ENCODE peak calls at places on chromosome 9, in seven cellular contexts. One of them, this sample, is unnamed. For H3K4me1, the result is how much of the 10 kb centered on the place peaks cover.

GRCh38 chr9:95027914-95028854 is 289.3 kb downstream of the FANCC start:
- DNase-seq in spleen: no peak
- DNase-seq in heart left ventricle: no peak
- DNase-seq in cardiac muscle cell: no peak
- DNase-seq in RWPE2: no peak
- DNase-seq in PC-9: no peak
- DNase-seq in heart right ventricle: no peak
- DNase-seq in this sample: peak

GRCh38 chr9:5783982-5784381 is 48.9 kb downstream of the ERMP1 start:
- DNase-seq in RWPE2: no peak
- DNase-seq in heart left ventricle: no peak
- DNase-seq in heart right ventricle: no peak
- DNase-seq in cardiac muscle cell: no peak
- DNase-seq in PC-9: no peak
- DNase-seq in spleen: no peak
- DNase-seq in this sample: no peak

GRCh38 chr9:5563886-5564285 is 53.6 kb downstream of the PDCD1LG2 start:
- DNase-seq in RWPE2: no peak
- DNase-seq in heart left ventricle: no peak
- DNase-seq in heart right ventricle: no peak
- DNase-seq in PC-9: no peak
- DNase-seq in cardiac muscle cell: no peak
- DNase-seq in spleen: no peak
- DNase-seq in this sample: no peak

GRCh38 chr9:38686923-38687322 is 33.0 kb downstream of the FAM240B start:
- DNase-seq in RWPE2: no peak
- DNase-seq in heart right ventricle: no peak
- DNase-seq in spleen: no peak
- DNase-seq in cardiac muscle cell: no peak
- DNase-seq in PC-9: no peak
- DNase-seq in heart left ventricle: no peak
- DNase-seq in this sample: no peak

GRCh38 chr9:96661711-96662110 is 6.6 kb upstream of the PRXL2C start:
- DNase-seq in heart right ventricle: no peak
- DNase-seq in RWPE2: no peak
- DNase-seq in cardiac muscle cell: peak
- DNase-seq in PC-9: no peak
- DNase-seq in heart left ventricle: no peak
- DNase-seq in spleen: no peak
- DNase-seq in this sample: no peak

GRCh38 chr9:16744386-16744785 is 126.1 kb downstream of the BNC2 start:
- DNase-seq in heart left ventricle: no peak
- DNase-seq in cardiac muscle cell: no peak
- DNase-seq in PC-9: no peak
- DNase-seq in spleen: no peak
- DNase-seq in heart right ventricle: no peak
- DNase-seq in RWPE2: no peak
- DNase-seq in this sample: no peak

GRCh38 chr9:114574438-114574837 is 13.1 kb upstream of the ATP6V1G1 start:
- DNase-seq in RWPE2: no peak
- DNase-seq in heart left ventricle: no peak
- DNase-seq in PC-9: no peak
- DNase-seq in heart right ventricle: no peak
- DNase-seq in spleen: no peak
- DNase-seq in cardiac muscle cell: no peak
- DNase-seq in this sample: no peak

GRCh38 chr9:129138476-129139232 is 27.4 kb downstream of the PTPA start:
- DNase-seq in heart right ventricle: peak
- DNase-seq in heart left ventricle: peak
- DNase-seq in cardiac muscle cell: peak
- DNase-seq in PC-9: no peak
- DNase-seq in RWPE2: no peak
- DNase-seq in spleen: peak
- DNase-seq in this sample: no peak

GRCh38 chr9:127204771-127205470 is 59.7 kb upstream of the GARNL3 start:
- DNase-seq in RWPE2: peak
- DNase-seq in spleen: peak
- DNase-seq in heart left ventricle: no peak
- DNase-seq in heart right ventricle: no peak
- DNase-seq in PC-9: peak
- DNase-seq in cardiac muscle cell: no peak
- DNase-seq in this sample: peak

GRCh38 chr9:95552814-95553546 is 36.2 kb upstream of the PTCH1 start:
- DNase-seq in RWPE2: no peak
- DNase-seq in cardiac muscle cell: no peak
- DNase-seq in heart left ventricle: peak
- DNase-seq in PC-9: no peak
- DNase-seq in heart right ventricle: peak
- DNase-seq in spleen: peak
- DNase-seq in this sample: no peak

GRCh38 chr9:18215626-18216025 is 258.3 kb upstream of the ADAMTSL1 start:
- DNase-seq in spleen: no peak
- DNase-seq in heart left ventricle: no peak
- DNase-seq in PC-9: no peak
- DNase-seq in cardiac muscle cell: no peak
- DNase-seq in RWPE2: no peak
- DNase-seq in heart right ventricle: no peak
- DNase-seq in this sample: peak

GRCh38 chr9:127049044-127049443 is 73.4 kb downstream of the ANGPTL2 start:
- DNase-seq in heart left ventricle: no peak
- DNase-seq in cardiac muscle cell: no peak
- DNase-seq in PC-9: peak
- DNase-seq in spleen: no peak
- DNase-seq in heart right ventricle: peak
- DNase-seq in RWPE2: no peak
- DNase-seq in this sample: peak

GRCh38 chr9:21110708-21111576 is 30.7 kb downstream of the IFNW1 start:
- DNase-seq in spleen: no peak
- DNase-seq in PC-9: peak
- DNase-seq in heart right ventricle: peak
- DNase-seq in cardiac muscle cell: peak
- DNase-seq in heart left ventricle: no peak
- DNase-seq in RWPE2: no peak
- DNase-seq in this sample: peak

GRCh38 chr9:18347381-18348084 is 126.4 kb upstream of the ADAMTSL1 start:
- DNase-seq in RWPE2: no peak
- DNase-seq in heart right ventricle: no peak
- DNase-seq in spleen: no peak
- DNase-seq in heart left ventricle: no peak
- DNase-seq in PC-9: no peak
- DNase-seq in cardiac muscle cell: no peak
- DNase-seq in this sample: peak

GRCh38 chr9:79287881-79288280 is 283.9 kb upstream of the TLE4 start:
- DNase-seq in cardiac muscle cell: no peak
- DNase-seq in spleen: no peak
- DNase-seq in PC-9: no peak
- DNase-seq in heart left ventricle: no peak
- DNase-seq in RWPE2: no peak
- DNase-seq in heart right ventricle: no peak
- DNase-seq in this sample: no peak

DNA sequence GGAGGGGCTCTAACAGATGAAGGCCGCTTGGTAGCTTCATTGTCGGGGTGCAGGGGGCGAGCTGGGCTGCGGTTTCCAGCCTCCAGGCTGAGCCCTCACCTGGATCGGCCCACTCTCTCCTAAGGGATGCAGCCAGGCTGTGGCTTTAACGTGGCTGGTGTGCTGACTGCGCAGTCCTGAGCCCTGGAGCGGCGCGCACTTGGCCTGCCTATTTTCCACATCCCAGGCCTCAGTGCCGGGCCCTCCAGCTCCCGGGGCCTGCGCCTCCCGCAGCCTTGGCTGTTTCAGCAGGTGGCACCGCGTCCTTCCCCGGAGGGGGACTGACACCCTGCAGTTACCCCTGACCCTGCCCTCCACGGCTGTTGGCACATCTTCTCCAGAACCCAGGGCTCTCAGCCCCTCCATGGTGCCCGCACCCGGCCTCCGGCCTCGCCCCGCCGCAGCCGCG is 1.4 kb downstream of the RNU6ATAC start:
- DNase-seq in heart left ventricle: no peak
- DNase-seq in cardiac muscle cell: no peak
- DNase-seq in heart right ventricle: no peak
- DNase-seq in RWPE2: no peak
- DNase-seq in spleen: no peak
- DNase-seq in PC-9: no peak
- DNase-seq in this sample: no peak
- H3K27ac ChIP-seq in heart left ventricle: no peak
- H3K27ac ChIP-seq in cardiac muscle cell: no peak
- H3K27ac ChIP-seq in heart right ventricle: no peak
- H3K27ac ChIP-seq in RWPE2: no peak
- H3K27ac ChIP-seq in spleen: no peak
- H3K27ac ChIP-seq in PC-9: no peak
- H3K27ac ChIP-seq in this sample: no peak

DNA sequence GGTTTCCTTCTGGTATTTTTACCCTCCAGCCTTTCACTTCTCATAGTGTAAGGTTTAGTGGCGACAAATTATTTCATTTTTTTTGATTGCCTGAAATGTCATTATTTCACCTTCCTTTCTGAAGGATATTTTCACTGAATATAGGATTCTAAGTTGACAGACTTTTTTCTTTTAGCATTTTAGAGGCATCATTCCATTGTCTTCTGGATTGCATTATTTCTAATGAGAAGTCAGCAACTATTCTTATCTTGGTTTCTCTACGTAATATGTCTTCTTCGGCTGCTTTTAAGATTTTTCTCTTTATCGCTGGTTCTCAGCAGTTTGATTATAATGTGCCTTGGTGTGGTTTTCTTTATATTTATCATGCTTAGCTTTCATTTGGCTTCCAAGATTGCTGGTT is 194.2 kb downstream of the GAPVD1 start:
- DNase-seq in heart left ventricle: no peak
- DNase-seq in spleen: no peak
- DNase-seq in cardiac muscle cell: no peak
- DNase-seq in PC-9: no peak
- DNase-seq in heart right ventricle: no peak
- DNase-seq in RWPE2: no peak
- DNase-seq in this sample: no peak
- H3K4me3 ChIP-seq in heart left ventricle: no peak
- H3K4me3 ChIP-seq in spleen: no peak
- H3K4me3 ChIP-seq in cardiac muscle cell: no peak
- H3K4me3 ChIP-seq in PC-9: no peak
- H3K4me3 ChIP-seq in heart right ventricle: no peak
- H3K4me3 ChIP-seq in RWPE2: no peak
- H3K4me3 ChIP-seq in this sample: no peak

GRCh38 chr9:131399972-131400371 is 6.1 kb downstream of the PRRC2B start:
- DNase-seq in PC-9: no peak
- DNase-seq in cardiac muscle cell: no peak
- DNase-seq in RWPE2: no peak
- DNase-seq in heart right ventricle: no peak
- DNase-seq in heart left ventricle: no peak
- DNase-seq in spleen: no peak
- DNase-seq in this sample: no peak

GRCh38 chr9:131396626-131397025 is 2.7 kb downstream of the PRRC2B start:
- DNase-seq in RWPE2: no peak
- DNase-seq in heart right ventricle: no peak
- DNase-seq in spleen: no peak
- DNase-seq in heart left ventricle: no peak
- DNase-seq in cardiac muscle cell: no peak
- DNase-seq in PC-9: no peak
- DNase-seq in this sample: no peak

GRCh38 chr9:131395745-131396479 is 2.0 kb downstream of the PRRC2B start:
- DNase-seq in spleen: no peak
- DNase-seq in heart left ventricle: no peak
- DNase-seq in cardiac muscle cell: no peak
- DNase-seq in RWPE2: no peak
- DNase-seq in heart right ventricle: no peak
- DNase-seq in PC-9: no peak
- DNase-seq in this sample: no peak

GRCh38 chr9:131397100-131397790 is 3.4 kb downstream of the PRRC2B start:
- DNase-seq in heart right ventricle: no peak
- DNase-seq in PC-9: peak
- DNase-seq in heart left ventricle: no peak
- DNase-seq in RWPE2: no peak
- DNase-seq in cardiac muscle cell: peak
- DNase-seq in spleen: no peak
- DNase-seq in this sample: no peak

DNA sequence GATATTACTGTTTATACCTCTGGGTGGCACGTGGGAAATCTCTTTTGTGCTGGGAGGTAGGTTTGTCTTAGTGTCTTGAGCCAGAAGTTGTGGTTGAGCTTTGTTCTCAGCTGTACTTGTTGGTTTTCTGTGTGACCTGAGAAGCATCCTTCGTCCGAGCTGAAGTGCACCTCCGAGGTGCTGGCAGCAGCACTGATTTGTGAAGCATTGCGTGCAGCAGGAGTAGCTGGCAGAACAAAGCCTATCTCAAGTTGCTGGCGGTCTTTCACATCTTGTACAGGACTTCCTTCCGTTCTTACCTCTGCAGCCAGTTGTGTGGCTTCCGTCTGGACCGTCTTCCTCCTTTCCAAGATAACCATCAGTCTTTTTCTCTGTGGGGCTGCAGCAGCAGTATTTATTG is 4.3 kb downstream of the PRRC2B start:
- DNase-seq in cardiac muscle cell: no peak
- DNase-seq in heart right ventricle: no peak
- DNase-seq in heart left ventricle: no peak
- DNase-seq in PC-9: no peak
- DNase-seq in RWPE2: no peak
- DNase-seq in spleen: peak
- DNase-seq in this sample: no peak
- H3K4me1 ChIP-seq in cardiac muscle cell: under half
- H3K4me1 ChIP-seq in heart right ventricle: half or more
- H3K4me1 ChIP-seq in heart left ventricle: half or more
- H3K4me1 ChIP-seq in PC-9: under half
- H3K4me1 ChIP-seq in RWPE2: half or more
- H3K4me1 ChIP-seq in spleen: half or more
- H3K4me1 ChIP-seq in this sample: under half

GRCh38 chr9:133707065-133707760 is 30.9 kb downstream of the SARDH start:
- DNase-seq in heart left ventricle: peak
- DNase-seq in cardiac muscle cell: no peak
- DNase-seq in heart right ventricle: peak
- DNase-seq in PC-9: no peak
- DNase-seq in spleen: peak
- DNase-seq in RWPE2: no peak
- DNase-seq in this sample: no peak
- H3K27ac ChIP-seq in heart left ventricle: peak
- H3K27ac ChIP-seq in cardiac muscle cell: no peak
- H3K27ac ChIP-seq in heart right ventricle: peak
- H3K27ac ChIP-seq in PC-9: no peak
- H3K27ac ChIP-seq in spleen: peak
- H3K27ac ChIP-seq in RWPE2: no peak
- H3K27ac ChIP-seq in this sample: no peak

GRCh38 chr9:124045830-124046177 is 34.2 kb downstream of the LHX2 start:
- DNase-seq in heart right ventricle: no peak
- DNase-seq in PC-9: no peak
- DNase-seq in spleen: no peak
- DNase-seq in RWPE2: no peak
- DNase-seq in cardiac muscle cell: no peak
- DNase-seq in heart left ventricle: no peak
- DNase-seq in this sample: no peak
- H3K4me3 ChIP-seq in heart right ventricle: peak
- H3K4me3 ChIP-seq in PC-9: peak
- H3K4me3 ChIP-seq in spleen: no peak
- H3K4me3 ChIP-seq in RWPE2: no peak
- H3K4me3 ChIP-seq in cardiac muscle cell: peak
- H3K4me3 ChIP-seq in heart left ventricle: peak
- H3K4me3 ChIP-seq in this sample: no peak

This sample was measured in SJCRH30.